ENCODE peak calls at places on chromosomes 7 and 10, in seven cellular contexts. R, Q, B, W, V, A and H are unnamed samples. For H3K4me1, the result is how much of the 10 kb centered on the place peaks cover.

GRCh38 chr10:45135836-45136235 is 135.1 kb downstream of the ZNF22 start:
- DNase-seq in R (no peak), Q (no peak), B (no peak), W (no peak), V (no peak), A (no peak), H (no peak)

GRCh38 chr10:43361532-43362190 is 9.8 kb upstream of the FXYD4 start:
- DNase-seq in R (no peak), Q (no peak), B (no peak), W (no peak), V (no peak), A (no peak), H (no peak)

GRCh38 chr10:112002191-112002590 is 181.4 kb downstream of the GPAM start:
- DNase-seq in R (no peak), Q (no peak), B (no peak), W (no peak), V (no peak), A (no peak), H (no peak)

GRCh38 chr7:115754226-115754625 is 276.3 kb downstream of the TFEC start:
- DNase-seq in R (no peak), Q (no peak), B (peak), W (no peak), V (no peak), A (no peak), H (no peak)

GRCh38 chr7:126486806-126487205 is 765.9 kb downstream of the GRM8 start:
- DNase-seq in R (no peak), Q (no peak), B (no peak), W (no peak), V (no peak), A (no peak), H (no peak)

GRCh38 chr10:90447836-90448235 is 410.0 kb downstream of the HTR7 start:
- DNase-seq in R (no peak), Q (no peak), B (peak), W (no peak), V (no peak), A (no peak), H (no peak)

GRCh38 chr10:35079267-35079666 is 10.9 kb downstream of the CUL2 start:
- DNase-seq in R (no peak), Q (no peak), B (no peak), W (no peak), V (no peak), A (no peak), H (no peak)

GRCh38 chr7:3897430-3898385 is 596.7 kb downstream of the SDK1 start:
- DNase-seq in R (peak), Q (no peak), B (peak), W (peak), V (peak), A (no peak), H (peak)

GRCh38 chr7:33806284-33807157 is 98.8 kb upstream of the BMPER start:
- DNase-seq in R (peak), Q (no peak), B (no peak), W (no peak), V (peak), A (no peak), H (no peak)

GRCh38 chr7:15175103-15175502 is 272.6 kb upstream of the DGKB start:
- DNase-seq in R (no peak), Q (no peak), B (no peak), W (no peak), V (no peak), A (no peak), H (no peak)

GRCh38 chr10:110827872-110828271 is 43.9 kb upstream of the PDCD4 start:
- DNase-seq in R (no peak), Q (peak), B (no peak), W (no peak), V (no peak), A (no peak), H (no peak)

GRCh38 chr10:29392376-29393021 is 103.6 kb downstream of the LYZL1 start:
- DNase-seq in R (peak), Q (no peak), B (peak), W (peak), V (peak), A (no peak), H (peak)

GRCh38 chr10:86684305-86684704 is 16.0 kb downstream of the LDB3 start:
- DNase-seq in R (no peak), Q (peak), B (peak), W (no peak), V (peak), A (no peak), H (no peak)

GRCh38 chr10:101014966-101015581 is 15.5 kb downstream of the LZTS2 start:
- DNase-seq in R (no peak), Q (no peak), B (peak), W (no peak), V (peak), A (no peak), H (no peak)

GRCh38 chr10:93542358-93542791 is 24.1 kb upstream of the FFAR4 start:
- DNase-seq in R (peak), Q (no peak), B (peak), W (peak), V (peak), A (no peak), H (peak)

GRCh38 chr7:70637726-70638125 is 494.2 kb upstream of the GALNT17 start:
- DNase-seq in R (no peak), Q (no peak), B (no peak), W (no peak), V (no peak), A (no peak), H (no peak)

GRCh38 chr7:151453326-151453791 is 13.4 kb upstream of the CRYGN start:
- DNase-seq in R (no peak), Q (peak), B (peak), W (peak), V (no peak), A (no peak), H (no peak)

GRCh38 chr10:29535778-29536459 is 98.9 kb downstream of the SVIL start:
- DNase-seq in R (peak), Q (no peak), B (no peak), W (no peak), V (no peak), A (no peak), H (no peak)

GRCh38 chr7:100174582-100174981 is 2.6 kb downstream of the GPC2 start:
- DNase-seq in R (no peak), Q (no peak), B (no peak), W (no peak), V (no peak), A (no peak), H (no peak)

GRCh38 chr10:22027666-22028238 is 24.2 kb upstream of the DNAJC1 start:
- DNase-seq in R (no peak), Q (no peak), B (no peak), W (no peak), V (no peak), A (no peak), H (no peak)

GRCh38 chr10:58919927-58920654 is 256.4 kb upstream of the PHYHIPL start:
- DNase-seq in R (no peak), Q (no peak), B (peak), W (no peak), V (no peak), A (no peak), H (no peak)

GRCh38 chr10:104380336-104380735 is 26.7 kb downstream of the CFAP58 start:
- DNase-seq in R (no peak), Q (no peak), B (no peak), W (no peak), V (no peak), A (no peak), H (no peak)

GRCh38 chr7:77831481-77831880 is 32.9 kb downstream of the PHTF2 start:
- DNase-seq in R (no peak), Q (no peak), B (no peak), W (no peak), V (no peak), A (no peak), H (no peak)

GRCh38 chr10:127314797-127315196 is 118.4 kb upstream of the INSYN2A start:
- DNase-seq in R (no peak), Q (no peak), B (peak), W (no peak), V (no peak), A (no peak), H (no peak)

GRCh38 chr10:71255817-71256660 is 43.7 kb downstream of the UNC5B start:
- DNase-seq in R (peak), Q (peak), B (peak), W (no peak), V (peak), A (no peak), H (peak)

GRCh38 chr7:73987298-73987697 is 40.7 kb upstream of the ELN start:
- DNase-seq in R (no peak), Q (no peak), B (no peak), W (no peak), V (no peak), A (no peak), H (no peak)

GRCh38 chr7:14195079-14195478 is 205.6 kb upstream of the ETV1 start:
- DNase-seq in R (no peak), Q (no peak), B (no peak), W (no peak), V (no peak), A (no peak), H (no peak)

GRCh38 chr10:113045155-113046055 is 95.4 kb downstream of the TCF7L2 start:
- DNase-seq in R (no peak), Q (peak), B (no peak), W (no peak), V (no peak), A (no peak), H (no peak)

GRCh38 chr7:43649755-43650274 is 66.9 kb downstream of the STK17A start:
- DNase-seq in R (no peak), Q (no peak), B (no peak), W (no peak), V (no peak), A (no peak), H (peak)

GRCh38 chr7:126483972-126484371 is 768.8 kb downstream of the GRM8 start:
- DNase-seq in R (no peak), Q (no peak), B (peak), W (no peak), V (no peak), A (no peak), H (no peak)

GRCh38 chr10:115082521-115082920 is 10.6 kb upstream of the ATRNL1 start:
- DNase-seq in R (no peak), Q (no peak), B (no peak), W (no peak), V (no peak), A (no peak), H (no peak)

GRCh38 chr7:149669121-149669818 is 104.1 kb downstream of the ZNF467 start:
- DNase-seq in R (no peak), Q (no peak), B (peak), W (no peak), V (no peak), A (no peak), H (no peak)

GRCh38 chr10:84140036-84140379 is 699 bp downstream of the GHITM start:
- DNase-seq in R (no peak), Q (no peak), B (no peak), W (peak), V (peak), A (no peak), H (no peak)

GRCh38 chr7:155741805-155742204 is 70.5 kb downstream of the SHH start:
- DNase-seq in R (peak), Q (no peak), B (no peak), W (no peak), V (no peak), A (no peak), H (no peak)

GRCh38 chr7:149126662-149127321 is 668 bp upstream of the ZNF425 start:
- DNase-seq in R (peak), Q (peak), B (peak), W (peak), V (peak), A (no peak), H (peak)

GRCh38 chr10:99551158-99551557 is 18.4 kb downstream of the NKX2-3 start:
- DNase-seq in R (no peak), Q (peak), B (peak), W (peak), V (no peak), A (no peak), H (no peak)

GRCh38 chr7:95737828-95738505 is 34.4 kb upstream of the DYNC1I1 start:
- DNase-seq in R (no peak), Q (no peak), B (no peak), W (no peak), V (no peak), A (no peak), H (no peak)

GRCh38 chr7:83468251-83468739 is 180.6 kb downstream of the SEMA3E start:
- DNase-seq in R (peak), Q (peak), B (peak), W (peak), V (peak), A (peak), H (peak)

GRCh38 chr10:3094565-3095168 is 27.3 kb downstream of the PFKP start:
- DNase-seq in R (no peak), Q (no peak), B (no peak), W (no peak), V (no peak), A (no peak), H (no peak)

DNA sequence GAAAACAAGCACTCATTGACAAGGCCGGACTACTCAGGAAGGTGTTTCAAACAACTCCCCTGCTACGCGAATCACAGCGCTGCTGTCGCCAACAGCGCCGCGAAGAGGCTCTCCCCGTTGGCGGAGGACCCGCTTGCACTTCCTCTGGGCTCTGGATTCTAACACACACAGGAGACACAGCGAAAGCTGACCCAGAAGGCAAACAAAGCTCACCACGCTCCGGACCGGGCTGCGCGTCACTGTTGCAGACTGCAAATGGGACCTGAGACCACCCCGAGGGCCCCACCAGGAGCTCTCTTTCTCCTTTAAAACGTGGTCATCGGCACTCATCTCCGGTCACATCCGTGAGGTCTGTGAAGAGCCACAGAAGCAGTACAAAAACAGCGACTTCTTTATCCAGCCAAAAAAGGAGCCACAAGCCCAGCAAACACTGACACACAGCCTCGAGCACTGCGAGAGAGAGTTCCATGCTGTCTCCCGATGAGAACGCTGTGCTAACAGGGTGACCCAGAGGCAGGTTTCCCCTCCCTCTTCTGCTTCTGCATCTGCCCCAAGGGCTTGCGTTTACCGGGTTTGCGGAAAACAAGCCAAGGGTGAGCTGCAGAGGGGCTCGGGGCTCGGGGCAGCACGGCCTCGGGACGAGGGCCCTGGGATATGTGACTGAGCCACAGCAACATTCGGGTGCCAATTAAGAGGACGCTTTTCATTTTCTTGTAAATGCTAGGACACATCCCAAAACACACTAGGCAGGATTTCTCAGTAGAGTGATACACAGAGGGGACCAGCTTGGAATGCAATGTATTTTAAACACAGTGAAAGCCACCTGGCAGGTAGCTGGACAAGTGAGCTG is 41.3 kb downstream of the AMZ1 start:
- DNase-seq in R (peak), Q (peak), B (no peak), W (no peak), V (no peak), A (no peak), H (no peak)
- H3K27ac ChIP-seq in R (peak), Q (peak), B (no peak), W (peak), V (peak), A (peak), H (peak)

DNA sequence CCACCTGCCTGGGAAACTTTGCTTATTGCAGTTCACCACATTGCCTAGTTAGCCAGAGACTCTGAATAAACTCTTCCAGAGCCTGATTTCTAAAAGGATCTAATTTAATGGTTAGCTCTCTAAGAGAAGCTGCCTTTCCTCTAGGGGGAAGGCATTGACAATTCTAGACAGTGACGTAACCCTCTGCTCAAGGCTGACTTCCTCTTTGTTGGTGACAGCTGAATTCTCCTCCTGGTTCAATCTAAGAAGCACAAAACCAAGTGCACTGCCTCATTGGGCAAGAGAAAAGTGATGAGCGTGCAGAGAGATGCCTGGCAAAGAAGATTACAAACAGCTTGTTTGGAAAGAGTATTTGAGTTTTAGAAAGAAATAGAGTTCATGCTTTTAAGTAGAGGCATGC is 102.7 kb downstream of the MACC1 start:
- DNase-seq in R (no peak), Q (no peak), B (no peak), W (peak), V (peak), A (no peak), H (no peak)
- H3K4me1 ChIP-seq in R (under half), Q (under half), B (under half), W (under half), V (under half), A (under half), H (under half)

GRCh38 chr7:133563196-133563707 is 310.4 kb downstream of the EXOC4 start:
- DNase-seq in R (no peak), Q (no peak), B (no peak), W (no peak), V (no peak), A (no peak), H (no peak)
- H3K4me3 ChIP-seq in R (no peak), Q (no peak), B (no peak), W (no peak), V (no peak), A (no peak), H (no peak)

DNA sequence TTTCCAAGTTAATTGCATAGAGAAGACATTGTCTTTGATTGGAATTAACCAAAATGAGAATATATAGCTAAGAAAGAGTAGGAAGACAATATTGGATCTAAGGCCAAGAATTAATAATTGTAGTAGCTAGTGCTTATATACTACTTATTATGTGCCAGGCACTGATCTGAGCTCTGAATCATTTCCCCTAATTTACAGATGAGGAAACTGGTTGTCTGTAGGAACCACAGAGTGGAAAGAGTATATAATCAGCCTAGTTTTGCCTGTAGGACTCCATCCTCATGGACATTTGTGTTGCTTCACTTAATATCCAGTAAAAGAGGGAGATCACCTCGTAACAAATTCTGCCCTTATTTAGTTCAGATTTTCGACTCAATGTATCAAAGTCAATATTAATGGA is 127.9 kb downstream of the ARID5B start:
- DNase-seq in R (no peak), Q (no peak), B (no peak), W (no peak), V (no peak), A (no peak), H (no peak)
- H3K27ac ChIP-seq in R (no peak), Q (no peak), B (no peak), W (no peak), V (peak), A (no peak), H (no peak)

DNA sequence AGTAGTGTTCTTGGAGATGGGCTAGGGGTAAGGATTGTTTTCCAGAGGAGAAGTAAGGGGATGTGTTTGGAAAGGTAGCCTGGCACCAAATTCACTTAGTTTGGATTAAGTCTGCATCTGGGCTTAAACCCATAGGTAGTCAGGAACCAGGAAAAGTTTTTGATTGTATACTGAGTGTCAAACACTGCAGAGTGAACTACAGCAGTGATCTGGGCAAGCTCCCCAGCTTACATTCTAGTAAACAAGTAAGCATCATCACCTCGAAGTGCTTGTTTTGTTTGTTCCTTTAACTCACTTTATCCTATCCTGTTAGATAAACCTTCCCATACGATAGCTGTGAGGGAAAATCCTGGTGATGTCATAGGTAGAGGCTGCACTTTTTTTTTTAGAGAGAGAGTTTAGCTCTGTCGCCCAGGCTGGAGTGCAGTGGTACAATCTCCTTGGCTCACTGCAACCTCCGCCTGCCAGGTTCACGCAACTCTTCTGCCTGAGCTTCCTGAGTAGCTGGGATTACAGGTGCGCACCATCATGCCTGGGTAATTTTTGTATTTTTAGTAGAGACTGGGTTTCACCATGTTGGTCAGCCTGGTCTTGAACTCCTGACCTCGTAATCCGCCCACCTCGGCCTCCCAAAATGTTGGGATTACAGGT is 2.4 kb downstream of the RPS24 start:
- DNase-seq in R (no peak), Q (no peak), B (no peak), W (no peak), V (no peak), A (no peak), H (no peak)
- H3K4me1 ChIP-seq in R (under half), Q (under half), B (under half), W (under half), V (under half), A (under half), H (under half)

GRCh38 chr7:128202287-128202957 is 38.7 kb upstream of the LEP start:
- DNase-seq in R (no peak), Q (no peak), B (no peak), W (no peak), V (no peak), A (no peak), H (no peak)

GRCh38 chr7:128203047-128203491 is 38.0 kb upstream of the LEP start:
- DNase-seq in R (no peak), Q (no peak), B (no peak), W (peak), V (no peak), A (no peak), H (no peak)

GRCh38 chr7:128201690-128202085 is 39.4 kb upstream of the LEP start:
- DNase-seq in R (no peak), Q (no peak), B (no peak), W (no peak), V (no peak), A (no peak), H (no peak)

GRCh38 chr7:128200376-128200775 is 40.7 kb upstream of the LEP start:
- DNase-seq in R (no peak), Q (no peak), B (no peak), W (no peak), V (no peak), A (no peak), H (no peak)

DNA sequence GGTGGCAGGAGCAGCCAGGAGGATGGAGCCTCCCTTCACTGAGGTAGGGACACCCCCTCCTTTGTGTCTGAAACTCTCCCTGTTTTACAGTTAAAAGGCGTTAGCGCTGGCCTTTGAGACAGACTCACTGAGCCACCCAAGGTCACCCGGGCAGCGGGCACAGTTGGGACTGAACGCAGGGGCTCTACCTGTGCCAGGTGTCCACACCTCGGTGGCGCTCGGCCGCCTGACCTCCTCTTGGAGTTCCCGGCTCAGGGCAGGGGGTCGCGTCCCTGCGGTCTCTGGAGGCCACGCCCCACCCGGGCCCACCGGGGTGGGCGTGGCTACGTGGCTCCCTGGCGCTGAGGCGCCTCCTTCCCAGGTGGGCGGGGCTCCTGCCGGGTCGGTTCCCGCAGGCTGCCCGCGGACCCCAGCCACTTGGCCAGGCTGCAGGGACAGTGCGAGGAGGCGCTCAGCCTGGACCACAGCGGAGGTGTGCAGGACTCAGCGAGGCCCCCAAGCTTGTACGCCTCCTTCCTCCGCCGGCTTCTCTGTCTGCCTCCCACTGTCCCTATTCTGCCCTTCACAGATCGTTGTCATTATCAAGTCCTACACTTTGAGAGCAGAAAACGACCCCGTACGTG is 39.9 kb upstream of the LEP start:
- DNase-seq in R (no peak), Q (no peak), B (no peak), W (no peak), V (peak), A (no peak), H (no peak)
- H3K4me3 ChIP-seq in R (peak), Q (peak), B (no peak), W (no peak), V (no peak), A (no peak), H (no peak)